ENCODE peak calls at places on chromosomes 5 and 9, in nine cellular contexts. G, W, U, A, H, R, B, Q and X are unnamed samples.

GRCh38 chr5:7418276-7418675 is 22.3 kb downstream of the ADCY2 start:
- DNase-seq in B (no peak), G (no peak), R (no peak), Q (no peak), H (no peak), U (no peak), W (no peak), A (no peak), X (no peak)

GRCh38 chr9:122402403-122403268 is 31.8 kb downstream of the PTGS1 start:
- DNase-seq in R (no peak), U (peak; percentile 76), A (no peak), G (peak; percentile 89), Q (no peak), H (no peak), B (peak; percentile 73), W (no peak), X (peak; percentile 98)

GRCh38 chr5:157455057-157455456 is 5.0 kb upstream of the NIPAL4 start:
- DNase-seq in U (no peak), A (no peak), R (no peak), H (no peak), B (no peak), W (no peak), Q (no peak), G (no peak), X (no peak)

GRCh38 chr9:126028746-126029145 is 281.6 kb downstream of the PBX3 start:
- DNase-seq in W (no peak), Q (no peak), R (no peak), U (no peak), H (no peak), G (no peak), B (no peak), A (no peak), X (no peak)

GRCh38 chr5:124908603-124909451 is 162.4 kb upstream of the ZNF608 start:
- DNase-seq in U (no peak), B (no peak), A (no peak), W (no peak), G (peak; percentile 29), R (peak; percentile 76), Q (no peak), H (no peak), X (no peak)

GRCh38 chr9:128245293-128246151 is 30.3 kb downstream of the GOLGA2 start:
- DNase-seq in U (no peak), A (no peak), W (no peak), B (peak; percentile 26), R (no peak), H (peak; percentile 76), Q (peak; percentile 60), G (peak; percentile 76), X (peak; percentile 81)

GRCh38 chr9:75904364-75904763 is 13.9 kb downstream of the PCSK5 start:
- DNase-seq in A (no peak), H (no peak), G (no peak), W (no peak), Q (no peak), B (no peak), R (no peak), U (no peak), X (no peak)

GRCh38 chr5:173963867-173964429 is 25.0 kb upstream of the C5orf47 start:
- DNase-seq in Q (no peak), R (no peak), U (no peak), A (no peak), G (peak; percentile 18), W (no peak), B (no peak), H (peak; percentile 67), X (peak; percentile 57)

GRCh38 chr9:117494401-117495130 is 79.7 kb upstream of the ASTN2 start:
- DNase-seq in R (peak; percentile 68), B (no peak), G (no peak), W (no peak), H (no peak), A (no peak), Q (no peak), U (no peak), X (no peak)

GRCh38 chr9:78127271-78128225 is 95.9 kb upstream of the GNAQ start:
- DNase-seq in G (no peak), B (no peak), A (no peak), H (no peak), Q (no peak), U (no peak), R (no peak), W (no peak), X (no peak)

GRCh38 chr5:141747646-141748229 is 65.7 kb upstream of the ARAP3 start:
- DNase-seq in G (no peak), W (no peak), Q (no peak), H (no peak), A (peak; percentile 73), U (no peak), R (peak; percentile 18), B (no peak), X (no peak)

GRCh38 chr5:1544294-1545010 is 20.7 kb upstream of the LPCAT1 start:
- DNase-seq in B (no peak), W (no peak), A (no peak), H (no peak), Q (no peak), G (no peak), R (no peak), U (no peak), X (no peak)

GRCh38 chr9:116124472-116125040 is 29.0 kb upstream of the PAPPA start:
- DNase-seq in W (no peak), G (peak; percentile 85), R (no peak), U (peak; percentile 42), Q (no peak), A (no peak), B (no peak), H (no peak), X (peak; percentile 54)

GRCh38 chr9:133144142-133144886 is 19.4 kb downstream of the GBGT1 start:
- DNase-seq in B (no peak), G (peak; percentile 54), A (peak; percentile 90), W (no peak), R (peak; percentile 77), H (peak; percentile 89), U (peak; percentile 62), Q (peak; percentile 79), X (peak; percentile 71)

GRCh38 chr5:147452137-147452838 is 57.6 kb downstream of the DPYSL3 start:
- DNase-seq in B (no peak), R (peak; percentile 48), H (peak; percentile 94), A (no peak), W (no peak), Q (peak; percentile 44), U (no peak), G (no peak), X (no peak)